ENCODE peak calls at places on chromosomes 5 and 9, in six cellular contexts. K is A549, L is tibial nerve, M is transverse colon, V is esophagus muscularis mucosa, H is K562. I is an unnamed sample.
A peak's percentile ranks its signal among the peaks of the same experiment; 100 is the strongest.

GRCh38 chr9:34375901-34376595 is 650 bp downstream of the MYORG start:
- DNase-seq in V (peak; percentile 92), K (peak; percentile 57), L (no peak), M (peak; percentile 77), H (peak; percentile 42), I (peak; percentile 36)

GRCh38 chr9:75200892-75201470 is 112.7 kb downstream of the OSTF1 start:
- DNase-seq in K (peak; percentile 61), H (peak; percentile 22), M (no peak), V (no peak), L (no peak), I (no peak)

GRCh38 chr5:132283423-132284043 is 10.7 kb upstream of the SLC22A4 start:
- DNase-seq in L (no peak), V (peak; percentile 90), M (no peak), H (no peak), K (peak; percentile 57), I (no peak)

GRCh38 chr5:43287493-43287892 is 25.7 kb downstream of the HMGCS1 start:
- DNase-seq in H (no peak), K (no peak), L (no peak), M (no peak), V (no peak), I (no peak)

GRCh38 chr5:118478852-118479251 is 509.5 kb downstream of the DTWD2 start:
- DNase-seq in V (no peak), L (no peak), M (no peak), K (no peak), H (no peak), I (no peak)

GRCh38 chr9:87528969-87529368 is 31.3 kb downstream of the DAPK1 start:
- DNase-seq in M (no peak), H (no peak), L (no peak), V (peak; percentile 70), K (no peak), I (no peak)

GRCh38 chr9:110659891-110660541 is 8.6 kb upstream of the MUSK start:
- DNase-seq in V (no peak), K (no peak), H (no peak), L (no peak), M (no peak), I (no peak)

GRCh38 chr9:114296338-114296737 is 26.6 kb upstream of the ORM1 start:
- DNase-seq in H (no peak), V (no peak), K (no peak), M (no peak), L (no peak), I (no peak)

GRCh38 chr9:20593551-20593950 is 28.7 kb downstream of the MLLT3 start:
- DNase-seq in H (no peak), M (no peak), V (no peak), L (no peak), K (no peak), I (no peak)

GRCh38 chr5:120473332-120473731 is 9.2 kb downstream of the PRR16 start:
- DNase-seq in H (no peak), M (no peak), V (no peak), K (no peak), L (no peak), I (no peak)

GRCh38 chr9:114080773-114081440 is 2.8 kb upstream of the AMBP start:
- DNase-seq in V (no peak), K (peak; percentile 94), L (no peak), H (no peak), M (peak; percentile 61), I (no peak)

GRCh38 chr5:95738834-95739233 is 7.7 kb downstream of the RHOBTB3 start:
- DNase-seq in H (no peak), V (no peak), M (no peak), K (no peak), L (no peak), I (no peak)
- H3K4me1 ChIP-seq in H (peaks cover 33% of the 10 kb centered on the region), V (peaks cover 51% of the 10 kb centered on the region), M (peaks cover 25% of the 10 kb centered on the region), K (peaks cover 10% of the 10 kb centered on the region), L (no peaks in the 10 kb centered on the region), I (peaks cover 14% of the 10 kb centered on the region)

GRCh38 chr9:135392511-135392910 is 87.1 kb upstream of the PPP1R26 start:
- DNase-seq in H (no peak), M (no peak), L (no peak), K (no peak), V (no peak), I (no peak)
- TF ChIP-seq EP300 in H (no peak), M (no peak), L (no peak), K (no peak), V (no peak), I (no peak)

DNA sequence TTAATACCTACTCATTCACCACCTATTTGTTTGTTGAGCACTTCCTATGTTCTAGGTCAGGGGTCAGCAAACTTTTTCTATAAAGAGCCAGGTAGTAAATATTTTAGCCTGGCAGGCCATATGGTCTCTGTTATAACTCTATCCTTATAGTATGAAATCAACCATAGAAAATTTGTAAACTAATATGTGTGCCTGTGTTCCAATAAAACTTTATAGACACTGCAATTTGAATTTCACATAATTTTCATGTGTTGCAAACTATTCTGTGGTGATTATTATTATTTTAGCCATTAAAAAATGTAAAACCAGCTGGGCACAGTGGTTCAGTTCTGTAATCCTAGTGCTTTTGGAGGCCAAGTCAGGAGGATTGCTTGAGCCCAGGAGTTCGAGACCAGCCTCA is 78.8 kb upstream of the GRHPR start:
- DNase-seq in M (no peak), L (no peak), K (no peak), V (no peak), H (no peak), I (no peak)
- H3K27ac ChIP-seq in M (no peak overlapping the region), L (no peak overlapping the region), K (no peak overlapping the region), V (no peak overlapping the region), H (no peak overlapping the region), I (no peak overlapping the region)

GRCh38 chr5:180815241-180816031 is 12.8 kb upstream of the MGAT1 start:
- DNase-seq in V (no peak), K (no peak), H (no peak), L (no peak), M (no peak), I (no peak)
- H3K4me1 ChIP-seq in V (peaks cover 57% of the 10 kb centered on the region), K (peaks cover 7% of the 10 kb centered on the region), H (peaks cover 50% of the 10 kb centered on the region), L (no peaks in the 10 kb centered on the region), M (peaks cover 18% of the 10 kb centered on the region), I (peaks cover 14% of the 10 kb centered on the region)